ENCODE peak calls at places on chromosomes 16 and 17, in nine cellular contexts. I, W, P, A, O, K, Y, J and D are unnamed samples.

GRCh38 chr17:42183741-42184711 is 1.2 kb downstream of the HCRT start:
- DNase-seq in I (peak; percentile 79), W (peak; percentile 76), P (peak; percentile 48), A (peak; percentile 77), O (peak; percentile 65), K (no peak), Y (peak; percentile 46), J (peak; percentile 79), D (peak; percentile 63)

GRCh38 chr17:45052052-45052772 is 780 bp upstream of the DCAKD start:
- DNase-seq in I (no peak), W (peak; percentile 26), P (peak; percentile 39), A (peak; percentile 81), O (peak; percentile 9), K (no peak), Y (no peak), J (peak; percentile 82), D (peak; percentile 54)

GRCh38 chr16:85681255-85681654 is 7.5 kb downstream of the GINS2 start:
- DNase-seq in I (no peak), W (no peak), P (no peak), A (no peak), O (no peak), K (no peak), Y (no peak), J (no peak), D (no peak)

GRCh38 chr16:74297296-74297665 is 667 bp downstream of the PSMD7 start:
- DNase-seq in I (peak; percentile 10), W (peak; percentile 44), P (no peak), A (peak; percentile 37), O (peak; percentile 3), K (no peak), Y (no peak), J (peak; percentile 50), D (no peak)

GRCh38 chr16:80751167-80751566 is 53.2 kb downstream of the CDYL2 start:
- DNase-seq in I (no peak), W (peak; percentile 2), P (no peak), A (no peak), O (no peak), K (peak; percentile 53), Y (no peak), J (no peak), D (no peak)

GRCh38 chr16:86462334-86463084 is 47.8 kb upstream of the FOXF1 start:
- DNase-seq in I (no peak), W (no peak), P (no peak), A (no peak), O (no peak), K (no peak), Y (no peak), J (no peak), D (peak; percentile 98)

GRCh38 chr17:73710095-73710592 is 65.9 kb upstream of the SDK2 start:
- DNase-seq in I (peak; percentile 55), W (no peak), P (peak; percentile 34), A (peak; percentile 84), O (peak; percentile 28), K (no peak), Y (peak; percentile 57), J (peak; percentile 60), D (no peak)

GRCh38 chr17:14437176-14437575 is 136.3 kb downstream of the HS3ST3B1 start:
- DNase-seq in I (peak; percentile 42), W (no peak), P (no peak), A (no peak), O (no peak), K (no peak), Y (no peak), J (peak; percentile 25), D (no peak)

GRCh38 chr17:29178750-29179231 is 1.4 kb downstream of the MYO18A start:
- DNase-seq in I (no peak), W (no peak), P (no peak), A (no peak), O (no peak), K (no peak), Y (no peak), J (no peak), D (no peak)

GRCh38 chr16:63461248-63461841 is 1425.1 kb upstream of the CDH8 start:
- DNase-seq in I (no peak), W (peak; percentile 1), P (no peak), A (no peak), O (no peak), K (peak; percentile 4), Y (peak; percentile 5), J (peak; percentile 45), D (no peak)

GRCh38 chr16:25633549-25633948 is 58.2 kb upstream of the HS3ST4 start:
- DNase-seq in I (no peak), W (peak; percentile 1), P (no peak), A (no peak), O (no peak), K (no peak), Y (no peak), J (no peak), D (peak; percentile 16)

GRCh38 chr16:84532299-84532724 is 27.9 kb upstream of the MEAK7 start:
- DNase-seq in I (no peak), W (peak; percentile 99), P (peak; percentile 69), A (no peak), O (no peak), K (peak; percentile 99), Y (no peak), J (no peak), D (peak; percentile 98)

GRCh38 chr16:57627184-57627871 is 1.1 kb upstream of the ADGRG1 start:
- DNase-seq in I (no peak), W (peak; percentile 94), P (no peak), A (no peak), O (no peak), K (peak; percentile 69), Y (no peak), J (no peak), D (peak; percentile 70)